ENCODE peak calls at places on chromosomes 16 and 17, in eight cellular contexts. W is CD4-positive, CD25-positive, alpha-beta regulatory T cell; P is adrenal gland; N is HL-60; R is GM23338; M is fibroblast of lung; X is spleen; E is heart right ventricle. T is an unnamed sample.

GRCh38 chr16:67415872-67416793 is at the start of gene ZDHHC1:
- DNase-seq in W (no peak), P (peak), N (no peak), R (peak), M (peak), X (peak), E (peak), T (peak)

GRCh38 chr17:34305606-34306005 is 13.6 kb upstream of the CCL8 start:
- DNase-seq in W (no peak), P (no peak), N (no peak), R (no peak), M (no peak), X (no peak), E (no peak), T (no peak)

GRCh38 chr17:78332530-78332929 is 27.3 kb downstream of the SOCS3 start:
- DNase-seq in W (no peak), P (no peak), N (no peak), R (no peak), M (no peak), X (no peak), E (no peak), T (no peak)

GRCh38 chr16:53672461-53672860 is 31.2 kb downstream of the RPGRIP1L start:
- DNase-seq in W (no peak), P (no peak), N (no peak), R (no peak), M (no peak), X (no peak), E (no peak), T (no peak)

GRCh38 chr17:33674685-33675084 is 381.6 kb upstream of the ASIC2 start:
- DNase-seq in W (peak), P (peak), N (peak), R (peak), M (peak), X (no peak), E (peak), T (peak)

GRCh38 chr17:45289316-45290268 is 27.2 kb downstream of the MAP3K14 start:
- DNase-seq in W (no peak), P (peak), N (no peak), R (no peak), M (no peak), X (no peak), E (no peak), T (no peak)

GRCh38 chr16:53061701-53062159 is 6.9 kb downstream of the CHD9 start:
- DNase-seq in W (no peak), P (peak), N (peak), R (no peak), M (no peak), X (peak), E (no peak), T (peak)

GRCh38 chr16:82943371-82943770 is 316.6 kb downstream of the CDH13 start:
- DNase-seq in W (no peak), P (no peak), N (no peak), R (no peak), M (no peak), X (no peak), E (no peak), T (no peak)

GRCh38 chr16:49350265-49351103 is 23.1 kb upstream of the C16orf78 start:
- DNase-seq in W (no peak), P (peak), N (peak), R (peak), M (peak), X (no peak), E (peak), T (peak)

GRCh38 chr16:1057252-1057932 is 15.2 kb upstream of the SSTR5 start:
- DNase-seq in W (peak), P (peak), N (peak), R (peak), M (no peak), X (no peak), E (no peak), T (peak)

GRCh38 chr17:66190738-66191606 is 961 bp downstream of the CEP112 start:
- DNase-seq in W (no peak), P (no peak), N (no peak), R (no peak), M (peak), X (no peak), E (peak), T (peak)

GRCh38 chr16:87325480-87325879 is 8.3 kb upstream of the C16orf95 start:
- DNase-seq in W (no peak), P (no peak), N (no peak), R (no peak), M (no peak), X (peak), E (no peak), T (no peak)

GRCh38 chr16:4217246-4218131 is 24.4 kb downstream of the SRL start:
- DNase-seq in W (no peak), P (no peak), N (no peak), R (no peak), M (peak), X (no peak), E (peak), T (peak)

GRCh38 chr16:68235105-68235881 is 634 bp downstream of the ESRP2 start:
- DNase-seq in W (no peak), P (no peak), N (no peak), R (peak), M (no peak), X (no peak), E (no peak), T (peak)

GRCh38 chr17:4365628-4366311 is 705 bp downstream of the UBE2G1 start:
- DNase-seq in W (peak), P (peak), N (no peak), R (peak), M (no peak), X (peak), E (peak), T (peak)

GRCh38 chr17:75090871-75091854 is 3.4 kb downstream of the SLC16A5 start:
- DNase-seq in W (no peak), P (peak), N (no peak), R (no peak), M (no peak), X (peak), E (no peak), T (peak)

GRCh38 chr17:37698132-37698615 is 46.7 kb downstream of the HNF1B start:
- DNase-seq in W (no peak), P (no peak), N (no peak), R (no peak), M (no peak), X (no peak), E (no peak), T (no peak)

GRCh38 chr17:66795486-66795885 is 39.4 kb upstream of the CACNG5 start:
- DNase-seq in W (no peak), P (no peak), N (no peak), R (no peak), M (no peak), X (no peak), E (no peak), T (no peak)

GRCh38 chr16:10983175-10983558 is 38.8 kb downstream of the CLEC16A start:
- DNase-seq in W (no peak), P (no peak), N (no peak), R (no peak), M (no peak), X (no peak), E (no peak), T (peak)

GRCh38 chr17:83144421-83145357 is 65.3 kb downstream of the METRNL start:
- DNase-seq in W (no peak), P (no peak), N (no peak), R (no peak), M (peak), X (no peak), E (no peak), T (no peak)

GRCh38 chr17:36034127-36034526 is 16.4 kb upstream of the CCL23 start:
- DNase-seq in W (no peak), P (no peak), N (peak), R (no peak), M (no peak), X (no peak), E (no peak), T (no peak)

GRCh38 chr17:56125830-56126819 is 27.1 kb upstream of the ANKFN1 start:
- DNase-seq in W (no peak), P (peak), N (peak), R (peak), M (peak), X (no peak), E (no peak), T (no peak)

GRCh38 chr16:73049051-73049910 is 1.4 kb upstream of the ZFHX3 start:
- DNase-seq in W (no peak), P (no peak), N (no peak), R (no peak), M (no peak), X (no peak), E (no peak), T (no peak)

GRCh38 chr17:77371117-77371887 is 230.5 kb downstream of the SEC14L1 start:
- DNase-seq in W (no peak), P (no peak), N (no peak), R (no peak), M (no peak), X (peak), E (no peak), T (no peak)

GRCh38 chr16:5442054-5442453 is 344.5 kb upstream of the EEF2KMT start:
- DNase-seq in W (no peak), P (no peak), N (no peak), R (no peak), M (no peak), X (no peak), E (no peak), T (no peak)

GRCh38 chr17:55285340-55286301 is 20.9 kb downstream of the HLF start:
- DNase-seq in W (no peak), P (peak), N (no peak), R (no peak), M (peak), X (no peak), E (peak), T (peak)

GRCh38 chr17:17359271-17359670 is 56.1 kb downstream of the NT5M start:
- DNase-seq in W (no peak), P (no peak), N (no peak), R (no peak), M (no peak), X (peak), E (no peak), T (no peak)

GRCh38 chr16:67667434-67667816 is 811 bp downstream of the C16orf86 start:
- DNase-seq in W (no peak), P (no peak), N (no peak), R (no peak), M (no peak), X (no peak), E (no peak), T (no peak)

GRCh38 chr16:73390936-73391335 is 343.0 kb upstream of the ZFHX3 start:
- DNase-seq in W (no peak), P (no peak), N (no peak), R (no peak), M (no peak), X (no peak), E (no peak), T (no peak)

GRCh38 chr17:73420897-73421296 is 109.1 kb upstream of the CDC42EP4 start:
- DNase-seq in W (no peak), P (no peak), N (peak), R (peak), M (no peak), X (peak), E (no peak), T (no peak)

GRCh38 chr17:42843358-42843934 is 934 bp upstream of the AOC2 start:
- DNase-seq in W (no peak), P (peak), N (peak), R (peak), M (peak), X (peak), E (peak), T (peak)

GRCh38 chr16:82957212-82957611 is 330.4 kb downstream of the CDH13 start:
- DNase-seq in W (no peak), P (no peak), N (no peak), R (no peak), M (no peak), X (no peak), E (no peak), T (no peak)

GRCh38 chr17:29620779-29621500 is 1.8 kb downstream of the CORO6 start:
- DNase-seq in W (no peak), P (no peak), N (no peak), R (no peak), M (no peak), X (no peak), E (no peak), T (no peak)

GRCh38 chr17:67460097-67460496 is 83.0 kb downstream of the PITPNC1 start:
- DNase-seq in W (no peak), P (no peak), N (no peak), R (no peak), M (no peak), X (no peak), E (no peak), T (no peak)

GRCh38 chr17:41633498-41634197 is 9.3 kb upstream of the KRT17 start:
- DNase-seq in W (no peak), P (no peak), N (no peak), R (no peak), M (peak), X (no peak), E (no peak), T (no peak)

GRCh38 chr17:77526259-77526711 is 385.5 kb downstream of the SEC14L1 start:
- DNase-seq in W (no peak), P (no peak), N (no peak), R (no peak), M (no peak), X (peak), E (no peak), T (no peak)

GRCh38 chr17:45261577-45262515 is at the start of gene SPATA32:
- DNase-seq in W (peak), P (peak), N (peak), R (peak), M (peak), X (peak), E (peak), T (peak)

GRCh38 chr16:35308674-35309073 is 1849.3 kb downstream of the TP53TG3F start:
- DNase-seq in W (no peak), P (no peak), N (no peak), R (no peak), M (no peak), X (no peak), E (no peak), T (no peak)

GRCh38 chr16:89436362-89436761 is 54.0 kb downstream of the ANKRD11 start:
- DNase-seq in W (no peak), P (peak), N (peak), R (no peak), M (no peak), X (no peak), E (no peak), T (no peak)

GRCh38 chr16:90028985-90029384 is 9.7 kb upstream of the DBNDD1 start:
- DNase-seq in W (no peak), P (no peak), N (no peak), R (no peak), M (no peak), X (no peak), E (no peak), T (no peak)

GRCh38 chr17:64107517-64108235 is 22.3 kb downstream of the ERN1 start:
- DNase-seq in W (no peak), P (no peak), N (peak), R (no peak), M (no peak), X (no peak), E (no peak), T (no peak)
- H3K27ac ChIP-seq in W (no peak), P (peak), N (peak), R (no peak), M (no peak), X (no peak), E (no peak), T (no peak)

DNA sequence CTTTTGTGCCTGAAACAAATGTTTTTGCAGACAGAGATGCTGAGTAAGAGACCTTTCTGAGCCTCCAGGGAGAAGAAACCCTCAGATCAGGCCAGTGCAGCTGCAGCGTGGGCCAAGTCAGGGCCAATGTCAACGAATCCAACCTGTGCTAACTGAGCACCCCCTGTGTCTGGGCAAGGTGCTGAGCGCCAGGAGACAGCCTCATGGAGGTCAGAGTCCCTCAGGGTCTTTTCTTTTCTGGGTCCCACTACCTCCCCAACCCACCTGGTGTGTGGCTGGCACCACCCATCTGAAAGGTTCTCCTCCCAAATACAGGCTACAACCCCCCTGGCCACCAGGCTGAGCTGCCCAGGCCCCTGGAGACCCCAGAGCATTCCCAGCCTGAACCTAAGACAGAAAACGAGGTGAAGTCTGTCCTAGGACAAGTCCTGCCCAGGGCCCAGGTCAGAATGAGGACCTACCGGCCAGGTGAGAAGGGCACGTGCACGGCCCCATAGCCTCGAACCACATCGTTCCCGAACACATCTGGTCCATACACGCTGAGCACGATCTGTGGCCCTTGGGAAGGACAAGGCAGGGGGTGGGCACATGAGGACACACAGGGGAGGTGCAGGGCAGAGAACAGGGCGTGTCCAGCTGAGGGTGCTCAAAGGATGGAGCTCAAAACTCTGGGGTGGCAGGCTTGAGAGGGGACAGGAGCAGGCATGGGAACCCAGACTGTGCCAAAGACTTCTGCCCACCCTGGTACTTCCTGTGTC is 15.0 kb downstream of the B9D1 start:
- DNase-seq in W (no peak), P (no peak), N (no peak), R (no peak), M (no peak), X (peak), E (no peak), T (no peak)
- H3K27ac ChIP-seq in W (no peak), P (peak), N (no peak), R (no peak), M (no peak), X (no peak), E (peak), T (no peak)

DNA sequence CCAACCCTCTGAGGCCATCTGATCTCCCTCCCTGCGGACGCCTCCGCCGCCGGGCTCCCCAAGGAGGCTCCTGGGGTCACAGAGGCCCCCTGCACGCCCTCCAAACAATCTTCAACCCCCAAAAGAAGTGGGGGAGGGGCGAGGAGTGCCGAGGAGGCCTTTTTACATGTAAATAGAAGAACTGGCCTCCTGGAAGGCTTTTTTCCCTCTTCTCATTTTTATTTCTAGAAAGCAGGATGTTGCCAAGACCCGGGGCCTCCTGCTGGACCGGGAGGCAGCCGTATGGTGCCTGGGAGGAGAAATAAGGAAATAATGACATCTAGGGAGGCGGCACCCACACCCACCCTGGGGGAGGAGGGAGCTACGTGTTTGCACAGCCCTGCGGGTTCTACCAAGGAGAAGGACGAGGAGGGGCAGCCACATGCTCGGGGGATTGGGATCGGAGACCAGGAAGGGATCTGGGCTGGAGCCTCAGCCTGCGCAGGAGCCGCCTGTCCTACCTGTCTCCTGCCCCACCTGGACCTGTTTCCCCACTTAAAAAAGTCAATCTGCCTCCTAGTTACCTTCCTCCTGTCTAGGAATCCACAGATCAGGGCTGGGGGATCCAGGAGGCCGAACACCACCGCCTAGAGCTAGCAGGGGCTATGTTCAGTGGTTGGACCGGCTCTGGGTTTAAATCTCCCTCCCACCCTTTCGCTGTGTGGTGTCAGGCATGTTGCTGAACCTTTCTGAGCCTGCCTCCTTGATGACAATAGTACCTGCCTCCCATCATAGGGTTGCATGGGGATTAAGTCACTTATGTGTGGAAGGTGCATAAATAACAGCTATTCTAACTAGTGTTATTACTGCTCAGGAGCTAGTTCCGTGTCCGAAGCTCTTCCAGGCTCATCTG is 175.7 kb upstream of the GSE1 start:
- DNase-seq in W (no peak), P (no peak), N (peak), R (peak), M (peak), X (no peak), E (no peak), T (peak)
- H3K27ac ChIP-seq in W (no peak), P (no peak), N (no peak), R (peak), M (no peak), X (peak), E (no peak), T (peak)

DNA sequence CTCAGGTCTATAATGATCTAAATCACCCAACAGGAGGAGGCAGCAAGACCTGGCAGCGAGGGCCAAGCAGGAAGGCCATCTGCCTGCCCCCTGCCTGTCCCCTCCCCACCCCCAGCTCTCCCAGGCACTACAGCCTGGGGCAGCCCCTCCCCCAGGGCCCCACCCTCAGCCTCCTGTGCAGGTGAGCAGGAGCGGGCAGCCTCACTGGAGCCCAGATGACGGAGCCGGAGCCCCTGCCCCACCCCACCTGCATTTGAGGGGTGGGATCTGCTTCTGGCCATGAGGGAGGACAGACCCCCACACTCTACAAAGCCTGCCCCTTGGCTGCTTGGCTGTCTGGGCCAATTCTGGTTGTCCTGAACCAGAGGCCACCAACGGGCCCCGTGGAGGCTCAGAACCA is 12.4 kb upstream of the BAHCC1 start:
- DNase-seq in W (no peak), P (no peak), N (no peak), R (no peak), M (no peak), X (peak), E (no peak), T (no peak)
- H3K27ac ChIP-seq in W (no peak), P (no peak), N (no peak), R (no peak), M (no peak), X (no peak), E (no peak), T (no peak)

GRCh38 chr16:19704321-19705130 is 13.5 kb downstream of the KNOP1 start:
- DNase-seq in W (no peak), P (peak), N (no peak), R (no peak), M (peak), X (peak), E (no peak), T (no peak)

GRCh38 chr16:19705843-19706242 is 12.2 kb downstream of the KNOP1 start:
- DNase-seq in W (no peak), P (no peak), N (no peak), R (no peak), M (no peak), X (no peak), E (no peak), T (no peak)

GRCh38 chr16:19705131-19705501 is 12.9 kb downstream of the KNOP1 start:
- DNase-seq in W (no peak), P (no peak), N (no peak), R (no peak), M (no peak), X (peak), E (no peak), T (no peak)

GRCh38 chr16:19701091-19701490 is 16.9 kb downstream of the KNOP1 start:
- DNase-seq in W (no peak), P (no peak), N (no peak), R (no peak), M (no peak), X (no peak), E (no peak), T (no peak)

GRCh38 chr16:19703218-19703617 is 14.8 kb downstream of the KNOP1 start:
- DNase-seq in W (no peak), P (no peak), N (no peak), R (no peak), M (no peak), X (no peak), E (no peak), T (no peak)
- H3K27ac ChIP-seq in W (no peak), P (peak), N (no peak), R (no peak), M (peak), X (peak), E (peak), T (peak)

GRCh38 chr17:81034168-81034777 is 678 bp upstream of the BAIAP2 start:
- DNase-seq in W (no peak), P (no peak), N (no peak), R (no peak), M (no peak), X (no peak), E (no peak), T (no peak)
- H3K27ac ChIP-seq in W (no peak), P (no peak), N (peak), R (no peak), M (no peak), X (peak), E (peak), T (no peak)

T was measured in colonic mucosa.